ENCODE peak calls at places on chromosomes 11 and 22, in four cellular contexts. Z, V, S and D are unnamed samples. For H3K9me3, the result is how much of the 10 kb centered on the place peaks cover.

GRCh38 chr11:19951558-19952083 is 208.7 kb downstream of the DBX1 start:
- DNase-seq in Z (no peak), V (no peak), S (no peak), D (no peak)

GRCh38 chr11:45233121-45233803 is 52.9 kb downstream of the SYT13 start:
- DNase-seq in Z (peak), V (peak), S (peak), D (peak)

GRCh38 chr11:111938687-111939160 is 1.6 kb downstream of the DIXDC1 start:
- DNase-seq in Z (no peak), V (no peak), S (no peak), D (no peak)

GRCh38 chr22:30649430-30650007 is 13.9 kb downstream of the SLC35E4 start:
- DNase-seq in Z (peak), V (peak), S (no peak), D (no peak)

GRCh38 chr11:92380882-92381281 is 156.3 kb downstream of the FAT3 start:
- DNase-seq in Z (no peak), V (no peak), S (no peak), D (no peak)

GRCh38 chr11:67606150-67606476 is 623 bp upstream of the NDUFV1 start:
- DNase-seq in Z (no peak), V (no peak), S (no peak), D (peak)

GRCh38 chr22:35399114-35399677 is 744 bp upstream of the MCM5 start:
- DNase-seq in Z (no peak), V (no peak), S (no peak), D (no peak)

GRCh38 chr11:41273908-41274307 is 185.5 kb downstream of the LRRC4C start:
- DNase-seq in Z (no peak), V (no peak), S (no peak), D (no peak)

GRCh38 chr22:19870153-19871022 is 15.7 kb upstream of the GNB1L start:
- DNase-seq in Z (peak), V (peak), S (peak), D (peak)

GRCh38 chr11:47846998-47847397 is 1.2 kb downstream of the NUP160 start:
- DNase-seq in Z (no peak), V (no peak), S (no peak), D (no peak)

GRCh38 chr11:47847537-47847891 is 636 bp downstream of the NUP160 start:
- DNase-seq in Z (no peak), V (no peak), S (no peak), D (no peak)

GRCh38 chr11:47850337-47850736 is 2.2 kb upstream of the NUP160 start:
- DNase-seq in Z (no peak), V (no peak), S (no peak), D (no peak)

GRCh38 chr11:47848636-47849155 is 546 bp upstream of the NUP160 start:
- DNase-seq in Z (no peak), V (no peak), S (no peak), D (no peak)

GRCh38 chr11:47847892-47848635 is at the start of gene NUP160:
- DNase-seq in Z (peak), V (peak), S (peak), D (peak)
- TF ChIP-seq POLR2A in Z (peak), V (peak), S (peak), D (peak)

DNA sequence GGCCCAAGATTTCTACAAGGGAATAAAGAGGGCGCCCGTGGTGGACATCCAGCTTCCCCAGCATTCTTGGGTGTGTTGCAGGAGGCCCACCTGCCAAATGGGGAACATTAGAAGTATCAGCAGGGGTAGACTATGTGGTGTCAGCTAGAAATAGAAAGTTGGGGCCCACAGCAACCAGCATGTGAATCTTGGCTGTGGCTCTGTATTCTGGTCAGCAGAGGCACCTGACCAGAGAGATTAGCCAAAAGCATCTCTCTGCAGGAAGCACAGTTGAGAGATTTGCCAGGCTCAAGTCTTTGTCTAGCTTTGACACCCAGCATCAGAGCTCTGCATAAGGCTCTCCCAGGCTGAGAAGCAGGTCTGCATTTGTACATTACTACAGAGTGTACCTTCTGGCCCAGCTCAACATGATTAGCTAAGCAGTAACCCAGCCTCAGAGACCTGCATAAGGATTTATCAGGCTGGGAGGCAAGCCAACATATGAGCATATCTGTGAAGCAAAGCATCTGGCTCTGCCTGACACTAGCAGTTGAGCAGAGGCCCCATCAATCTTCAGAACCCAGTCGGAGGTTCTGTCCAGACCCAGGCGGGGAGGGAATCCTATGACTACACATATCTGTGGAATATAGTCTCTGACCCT is 79.9 kb downstream of the MS4A13 start:
- DNase-seq in Z (peak), V (no peak), S (no peak), D (no peak)
- H3K9me3 ChIP-seq in Z (under half), V (under half), S (under half), D (under half)

GRCh38 chr22:32803020-32803758 is 1.7 kb downstream of the TIMP3 start:
- DNase-seq in Z (no peak), V (peak), S (no peak), D (peak)

GRCh38 chr22:32804036-32804435 is 2.5 kb downstream of the TIMP3 start:
- DNase-seq in Z (no peak), V (no peak), S (no peak), D (no peak)

GRCh38 chr22:32804823-32805585 is 3.5 kb downstream of the TIMP3 start:
- DNase-seq in Z (no peak), V (no peak), S (no peak), D (no peak)

GRCh38 chr22:32806296-32806695 is 4.8 kb downstream of the TIMP3 start:
- DNase-seq in Z (no peak), V (no peak), S (no peak), D (no peak)

GRCh38 chr22:32805586-32805881 is 4.0 kb downstream of the TIMP3 start:
- DNase-seq in Z (no peak), V (no peak), S (no peak), D (no peak)
- H3K4me3 ChIP-seq in Z (no peak), V (peak), S (peak), D (peak)

DNA sequence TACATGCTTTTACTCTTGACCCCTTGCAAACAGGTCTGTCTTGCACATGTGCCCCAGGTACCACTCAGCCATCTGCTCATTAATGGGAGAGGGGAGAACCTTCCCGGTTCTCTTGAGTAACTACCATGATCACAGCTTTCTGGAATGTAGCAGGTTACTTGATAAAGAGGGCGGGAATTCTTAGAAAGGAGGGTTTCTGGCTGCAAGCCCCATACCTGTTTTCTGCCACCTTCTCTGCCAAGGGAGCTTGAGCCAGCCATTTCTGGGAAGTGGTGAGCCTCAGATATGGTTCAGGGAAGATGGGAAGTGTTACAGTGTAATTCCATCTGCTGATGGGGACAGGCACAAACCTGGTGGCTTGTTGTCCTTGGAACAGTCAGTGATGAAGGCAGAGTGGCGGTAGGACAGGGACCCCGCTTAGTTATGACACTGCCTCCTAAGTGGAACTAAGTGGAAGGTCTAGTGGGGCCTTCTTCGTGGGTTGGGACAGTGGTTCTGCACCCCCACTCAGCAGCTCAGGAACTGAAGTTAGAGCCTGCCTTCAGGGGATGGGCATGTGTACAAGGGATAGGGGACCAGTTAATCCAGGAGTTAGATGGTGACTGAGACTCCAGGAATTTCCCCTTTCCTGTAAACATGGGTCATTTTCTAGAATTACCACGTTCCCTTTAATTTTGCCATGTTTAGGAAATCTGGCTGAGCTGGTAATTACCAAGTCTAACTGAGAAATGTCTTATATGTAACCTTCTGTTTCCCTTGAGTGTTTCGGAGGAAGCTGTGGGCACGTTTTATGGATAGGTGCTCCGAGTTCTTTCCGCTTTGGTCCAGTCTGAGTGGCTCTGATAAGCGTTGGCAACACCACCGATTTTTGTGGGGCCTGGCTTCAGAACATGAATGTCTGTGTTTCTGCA is 35.2 kb downstream of the BCR start:
- DNase-seq in Z (peak), V (no peak), S (no peak), D (no peak)
- TF ChIP-seq POLR2A in Z (no peak), V (no peak), S (no peak), D (no peak)

DNA sequence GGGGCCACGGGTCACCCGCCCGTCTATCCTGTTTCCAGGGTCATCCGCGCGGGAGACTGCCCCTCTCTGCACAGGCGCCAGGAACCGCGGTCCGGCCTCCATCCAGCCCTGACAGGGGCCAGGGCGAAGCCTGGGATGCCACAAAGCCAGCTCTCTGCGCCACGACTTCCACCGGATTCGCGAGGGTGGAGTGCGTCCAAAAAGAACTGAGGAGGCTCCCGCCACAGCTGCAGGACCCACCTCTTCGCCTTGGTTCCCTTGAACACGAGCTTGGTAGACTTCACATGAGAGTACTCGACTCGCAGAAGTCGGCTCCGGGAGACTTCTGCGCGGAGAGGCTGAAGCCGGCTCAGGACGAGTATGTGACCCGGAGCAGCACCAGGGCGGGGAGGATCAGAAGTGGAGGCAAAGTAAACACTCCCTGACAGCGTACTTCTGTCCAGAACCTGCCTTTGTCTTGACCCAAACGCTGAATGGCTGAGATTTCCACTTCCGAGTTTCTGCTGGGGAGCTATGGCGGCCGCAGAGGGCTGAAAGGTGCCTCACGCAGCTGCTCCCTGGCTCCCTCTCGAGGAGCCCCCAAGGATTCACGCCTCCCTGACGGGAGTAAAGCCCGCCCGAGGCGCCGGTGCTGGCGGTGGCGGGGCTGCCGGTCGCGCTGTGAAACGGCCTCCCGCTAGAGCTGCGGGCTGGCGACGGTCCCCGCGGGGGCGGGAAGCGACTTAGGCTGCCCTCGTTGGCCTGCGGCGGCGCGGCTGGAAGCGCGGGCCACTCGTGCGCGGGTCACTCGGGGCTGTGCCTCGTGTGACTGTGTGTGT is 4566.7 kb upstream of the OR11H1 start:
- DNase-seq in Z (no peak), V (no peak), S (no peak), D (no peak)
- H3K9me3 ChIP-seq in Z (under half), V (under half), S (under half), D (under half)

GRCh38 chr11:6240139-6240538 is 1.2 kb downstream of the CNGA4 start:
- DNase-seq in Z (no peak), V (no peak), S (no peak), D (no peak)
- H3K4me3 ChIP-seq in Z (no peak), V (no peak), S (no peak), D (no peak)

GRCh38 chr11:35802221-35802620 is 139.6 kb downstream of the TRIM44 start:
- DNase-seq in Z (no peak), V (no peak), S (no peak), D (no peak)
- TF ChIP-seq POLR2A in Z (no peak), V (no peak), S (no peak), D (no peak)